ENCODE peak calls at places on chromosomes 7 and 10, in seven cellular contexts. P is uterus, Q is stomach, R is Peyer's patch, Y is body of pancreas, D is dorsolateral prefrontal cortex, U is gastrocnemius medialis. B is an unnamed sample.

GRCh38 chr7:47539398-47540052 is 42.4 kb downstream of the TNS3 start:
- DNase-seq in P (no peak), Q (no peak), R (no peak), Y (no peak), D (no peak), U (no peak), B (peak; percentile 49)

GRCh38 chr7:134515569-134516468 is 11.5 kb upstream of the AKR1B10 start:
- DNase-seq in P (no peak), Q (no peak), R (no peak), Y (no peak), D (no peak), U (peak; percentile 44), B (peak; percentile 90)

GRCh38 chr7:30705596-30705995 is 23.3 kb upstream of the CRHR2 start:
- DNase-seq in P (no peak), Q (no peak), R (no peak), Y (no peak), D (no peak), U (no peak), B (no peak)

GRCh38 chr10:104080762-104081161 is 4.9 kb downstream of the COL17A1 start:
- DNase-seq in P (no peak), Q (no peak), R (no peak), Y (peak; percentile 33), D (no peak), U (no peak), B (no peak)

GRCh38 chr10:58180633-58181032 is 87.1 kb downstream of the IPMK start:
- DNase-seq in P (no peak), Q (no peak), R (no peak), Y (no peak), D (no peak), U (no peak), B (no peak)

GRCh38 chr7:94289071-94289470 is 105.6 kb upstream of the COL1A2 start:
- DNase-seq in P (peak; percentile 86), Q (peak; percentile 56), R (no peak), Y (peak; percentile 82), D (no peak), U (peak; percentile 23), B (peak; percentile 90)

GRCh38 chr10:88897019-88897853 is 17.2 kb downstream of the STAMBPL1 start:
- DNase-seq in P (no peak), Q (no peak), R (peak; percentile 29), Y (no peak), D (no peak), U (no peak), B (no peak)

GRCh38 chr7:155811895-155812761 is at the start of gene SHH:
- DNase-seq in P (no peak), Q (no peak), R (no peak), Y (no peak), D (no peak), U (no peak), B (peak; percentile 34)

GRCh38 chr7:86937499-86937898 is 122.0 kb downstream of the ELAPOR2 start:
- DNase-seq in P (no peak), Q (no peak), R (no peak), Y (no peak), D (no peak), U (no peak), B (no peak)

GRCh38 chr7:13538669-13539068 is 450.8 kb downstream of the ETV1 start:
- DNase-seq in P (no peak), Q (no peak), R (no peak), Y (no peak), D (no peak), U (no peak), B (no peak)

GRCh38 chr10:73771722-73772279 is 10.0 kb upstream of the CHCHD1 start:
- DNase-seq in P (peak; percentile 89), Q (peak; percentile 85), R (peak; percentile 85), Y (peak; percentile 87), D (peak; percentile 86), U (no peak), B (no peak)

GRCh38 chr7:29806131-29806792 is at the start of gene WIPF3:
- DNase-seq in P (no peak), Q (peak; percentile 68), R (no peak), Y (peak; percentile 50), D (no peak), U (peak; percentile 33), B (no peak)

GRCh38 chr10:79394631-79395030 is 47.4 kb downstream of the PPIF start:
- DNase-seq in P (peak; percentile 9), Q (no peak), R (no peak), Y (no peak), D (no peak), U (no peak), B (no peak)

GRCh38 chr10:76009531-76009930 is 578.1 kb downstream of the LRMDA start:
- DNase-seq in P (no peak), Q (no peak), R (no peak), Y (no peak), D (no peak), U (no peak), B (no peak)

GRCh38 chr10:6054884-6055283 is 7.3 kb downstream of the IL2RA start:
- DNase-seq in P (no peak), Q (peak; percentile 19), R (peak; percentile 14), Y (no peak), D (no peak), U (no peak), B (no peak)

GRCh38 chr10:58152698-58153263 is 114.9 kb downstream of the IPMK start:
- DNase-seq in P (peak; percentile 13), Q (peak; percentile 36), R (no peak), Y (peak; percentile 51), D (peak; percentile 33), U (no peak), B (peak; percentile 68)

GRCh38 chr7:420142-421055 is 99.2 kb downstream of the PDGFA start:
- DNase-seq in P (no peak), Q (no peak), R (no peak), Y (no peak), D (no peak), U (no peak), B (no peak)

GRCh38 chr10:124626759-124627380 is 117.3 kb downstream of the FAM53B start:
- DNase-seq in P (no peak), Q (peak; percentile 69), R (peak; percentile 79), Y (no peak), D (no peak), U (no peak), B (no peak)

GRCh38 chr10:35463105-35463867 is 127.0 kb downstream of the CCNY start:
- DNase-seq in P (no peak), Q (no peak), R (no peak), Y (no peak), D (no peak), U (no peak), B (no peak)

GRCh38 chr7:5665106-5666025 is 116.1 kb downstream of the RNF216 start:
- DNase-seq in P (peak; percentile 81), Q (peak; percentile 70), R (peak; percentile 62), Y (peak; percentile 79), D (peak; percentile 41), U (peak; percentile 27), B (peak; percentile 79)

GRCh38 chr7:141483044-141483443 is 68.2 kb upstream of the AGK start:
- DNase-seq in P (no peak), Q (no peak), R (no peak), Y (no peak), D (no peak), U (no peak), B (no peak)

GRCh38 chr7:121544726-121545125 is 148.6 kb upstream of the FAM3C start:
- DNase-seq in P (peak; percentile 51), Q (no peak), R (no peak), Y (no peak), D (no peak), U (no peak), B (peak; percentile 97)

GRCh38 chr7:29565982-29566746 is 2.5 kb downstream of the PRR15 start:
- DNase-seq in P (no peak), Q (no peak), R (no peak), Y (no peak), D (no peak), U (no peak), B (no peak)

GRCh38 chr7:12303096-12303495 is 92.0 kb downstream of the TMEM106B start:
- DNase-seq in P (no peak), Q (no peak), R (no peak), Y (no peak), D (no peak), U (no peak), B (no peak)

GRCh38 chr7:1531979-1532455 is 1.5 kb downstream of the MAFK start:
- DNase-seq in P (no peak), Q (peak; percentile 62), R (peak; percentile 45), Y (no peak), D (no peak), U (no peak), B (no peak)

DNA sequence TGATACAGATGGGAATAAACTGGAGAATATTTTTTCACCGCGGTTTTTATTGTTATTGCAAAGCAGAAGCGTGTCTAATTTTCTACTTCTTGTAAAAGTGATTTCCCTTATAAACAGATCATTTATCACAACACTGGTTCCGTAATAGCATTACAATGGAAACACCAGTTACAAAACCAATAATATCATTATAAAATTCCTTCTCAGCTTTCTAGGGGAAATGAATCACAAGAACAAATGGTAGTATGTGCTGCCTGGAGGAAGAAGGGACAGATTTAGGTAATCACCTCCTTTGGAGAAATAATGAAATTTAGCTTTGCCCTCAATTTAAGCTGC is 2.4 kb upstream of the CCDC6 start:
- DNase-seq in P (no peak), Q (no peak), R (no peak), Y (no peak), D (no peak), U (no peak), B (no peak)
- H3K4me3 ChIP-seq in P (no peak overlapping the region), Q (no peak overlapping the region), R (peak overlapping the region; percentile 32), Y (no peak overlapping the region), D (no peak overlapping the region), U (peak overlapping the region; percentile 98), B (peak overlapping the region; percentile 42)

GRCh38 chr7:148447221-148447845 is 143.2 kb upstream of the C7orf33 start:
- DNase-seq in P (no peak), Q (no peak), R (no peak), Y (no peak), D (no peak), U (no peak), B (no peak)

GRCh38 chr7:148442933-148443332 is 147.6 kb upstream of the C7orf33 start:
- DNase-seq in P (no peak), Q (no peak), R (no peak), Y (peak; percentile 58), D (no peak), U (no peak), B (no peak)

GRCh38 chr7:148445260-148446044 is 145.1 kb upstream of the C7orf33 start:
- DNase-seq in P (no peak), Q (no peak), R (no peak), Y (no peak), D (no peak), U (no peak), B (no peak)
- H3K4me3 ChIP-seq in P (no peak overlapping the region), Q (no peak overlapping the region), R (no peak overlapping the region), Y (no peak overlapping the region), D (no peak overlapping the region), U (no peak overlapping the region), B (no peak overlapping the region)

GRCh38 chr10:132591166-132591971 is 53.8 kb downstream of the INPP5A start:
- DNase-seq in P (no peak), Q (peak; percentile 77), R (no peak), Y (peak; percentile 83), D (no peak), U (peak; percentile 65), B (peak; percentile 69)
- H3K4me3 ChIP-seq in P (no peak overlapping the region), Q (no peak overlapping the region), R (no peak overlapping the region), Y (no peak overlapping the region), D (no peak overlapping the region), U (peak overlapping the region; percentile 6), B (no peak overlapping the region)

GRCh38 chr7:73443543-73444255 is 10.1 kb downstream of the FZD9 start:
- DNase-seq in P (no peak), Q (peak; percentile 10), R (no peak), Y (no peak), D (no peak), U (no peak), B (no peak)
- H3K4me3 ChIP-seq in P (no peak overlapping the region), Q (no peak overlapping the region), R (no peak overlapping the region), Y (no peak overlapping the region), D (no peak overlapping the region), U (no peak overlapping the region), B (no peak overlapping the region)

B was measured in astrocyte of the spinal cord.